ENCODE peak calls at places on chromosomes 7 and 10, in ten cellular contexts. W is upper lobe of right lung, E is heart right ventricle, N is dorsolateral prefrontal cortex, Z is HCT116, D is neural crest cell, L is choroid plexus epithelial cell, I is endothelial cell, K is IMR-90, Y is fibroblast of lung. C is an unnamed sample.

GRCh38 chr7:19920705-19921104 is 147.3 kb upstream of the TMEM196 start:
- DNase-seq in W (no peak), E (no peak), N (no peak), Z (no peak), D (no peak), L (no peak), I (no peak), K (no peak), Y (no peak), C (no peak)

GRCh38 chr10:119301397-119301796 is 94.0 kb downstream of the GRK5 start:
- DNase-seq in W (no peak), E (no peak), N (no peak), Z (no peak), D (no peak), L (no peak), I (no peak), K (peak; percentile 24), Y (no peak), C (no peak)

GRCh38 chr10:79248341-79248931 is 98.8 kb upstream of the PPIF start:
- DNase-seq in W (peak; percentile 82), E (peak; percentile 45), N (no peak), Z (no peak), D (no peak), L (peak; percentile 93), I (no peak), K (no peak), Y (no peak), C (no peak)

GRCh38 chr7:83105948-83106347 is 56.7 kb downstream of the PCLO start:
- DNase-seq in W (no peak), E (no peak), N (no peak), Z (no peak), D (no peak), L (no peak), I (no peak), K (no peak), Y (no peak), C (no peak)

GRCh38 chr10:79299397-79300370 is 47.6 kb upstream of the PPIF start:
- DNase-seq in W (no peak), E (no peak), N (no peak), Z (no peak), D (no peak), L (peak; percentile 93), I (no peak), K (peak; percentile 90), Y (peak; percentile 91), C (no peak)

GRCh38 chr7:112986256-112987031 is 100.2 kb downstream of the GPR85 start:
- DNase-seq in W (no peak), E (no peak), N (no peak), Z (no peak), D (no peak), L (peak; percentile 60), I (no peak), K (peak; percentile 59), Y (peak; percentile 80), C (no peak)

GRCh38 chr7:23394828-23395227 is 75.5 kb downstream of the IGF2BP3 start:
- DNase-seq in W (no peak), E (no peak), N (no peak), Z (no peak), D (no peak), L (no peak), I (no peak), K (peak; percentile 42), Y (peak; percentile 26), C (no peak)

GRCh38 chr10:68208424-68209042 is 23.4 kb downstream of the ATOH7 start:
- DNase-seq in W (no peak), E (no peak), N (peak; percentile 29), Z (peak; percentile 81), D (peak; percentile 51), L (peak; percentile 85), I (peak; percentile 77), K (peak; percentile 79), Y (peak; percentile 81), C (peak; percentile 83)

GRCh38 chr7:151226875-151227782 is at the start of gene ABCF2:
- DNase-seq in W (peak; percentile 99), E (peak; percentile 99), N (peak; percentile 100), Z (peak; percentile 98), D (peak; percentile 93), L (peak; percentile 99), I (peak; percentile 99), K (peak; percentile 99), Y (peak; percentile 99), C (peak; percentile 98)

GRCh38 chr7:151225948-151226510 is 976 bp downstream of the ABCF2 start:
- DNase-seq in W (no peak), E (no peak), N (no peak), Z (no peak), D (no peak), L (no peak), I (no peak), K (no peak), Y (peak; percentile 9), C (no peak)

GRCh38 chr7:151229249-151229648 is 2.2 kb upstream of the ABCF2 start:
- DNase-seq in W (no peak), E (no peak), N (no peak), Z (no peak), D (no peak), L (no peak), I (no peak), K (no peak), Y (no peak), C (no peak)

GRCh38 chr7:151226560-151226874 is 488 bp downstream of the ABCF2 start:
- DNase-seq in W (no peak), E (no peak), N (no peak), Z (no peak), D (no peak), L (no peak), I (no peak), K (no peak), Y (no peak), C (no peak)

DNA sequence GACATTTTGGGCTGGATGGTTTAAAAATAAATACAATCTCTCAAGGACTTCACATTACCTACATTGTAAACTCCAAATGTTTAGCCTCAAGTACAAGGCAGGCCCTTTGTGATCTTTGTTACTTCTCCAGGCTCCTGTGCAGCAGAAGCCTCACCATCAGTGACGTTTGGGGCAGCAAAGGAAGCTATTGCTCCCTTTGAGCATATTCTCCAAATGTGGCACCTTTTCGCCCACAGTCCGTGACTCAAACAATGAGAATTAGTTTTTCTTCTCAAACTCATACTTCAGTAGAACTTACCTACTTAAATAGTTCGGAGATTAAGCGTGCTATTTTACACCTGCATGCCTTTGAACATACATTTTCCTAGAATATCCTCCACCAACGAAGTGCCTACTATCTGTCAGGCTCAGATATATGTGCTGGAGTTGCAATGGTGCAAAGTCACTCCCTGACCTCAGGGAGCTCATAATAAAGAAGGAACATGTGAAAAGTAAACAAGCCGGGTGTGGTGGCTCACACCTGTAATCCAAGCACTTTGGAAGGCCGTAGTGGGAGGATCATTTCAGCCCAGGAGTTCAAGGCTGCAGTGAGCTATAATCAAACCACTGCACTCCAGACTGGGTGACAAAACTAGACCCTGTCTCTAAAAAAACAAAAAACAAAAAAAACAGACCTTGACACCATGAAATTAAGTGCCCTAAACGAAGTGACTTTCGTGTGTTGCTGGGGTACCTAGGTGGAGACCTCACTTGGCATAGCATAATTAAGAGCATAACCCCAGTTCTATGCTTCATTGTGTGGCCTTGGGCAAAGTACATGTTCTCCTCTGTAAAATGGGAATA is 1.2 kb upstream of the ABCF2 start:
- DNase-seq in W (no peak), E (no peak), N (no peak), Z (no peak), D (no peak), L (no peak), I (no peak), K (no peak), Y (no peak), C (no peak)
- TF ChIP-seq CTCF in W (no peak), E (no peak), N (no peak), Z (no peak), D (no peak), L (no peak), I (no peak), K (no peak), Y (no peak), C (no peak)

GRCh38 chr7:137488038-137488437 is 144.5 kb upstream of the PTN start:
- DNase-seq in W (no peak), E (no peak), N (no peak), Z (no peak), D (no peak), L (peak; percentile 47), I (no peak), K (peak; percentile 45), Y (peak; percentile 8), C (no peak)
- TF ChIP-seq CTCF in W (no peak), E (peak; percentile 38), N (no peak), Z (no peak), D (peak; percentile 47), L (peak; percentile 43), I (peak; percentile 38), K (peak; percentile 39), Y (peak; percentile 40), C (no peak)

GRCh38 chr10:74415440-74415839 is 264.4 kb downstream of the ADK start:
- DNase-seq in W (no peak), E (no peak), N (no peak), Z (no peak), D (no peak), L (no peak), I (no peak), K (no peak), Y (no peak), C (no peak)

GRCh38 chr10:74417397-74417796 is 266.4 kb downstream of the ADK start:
- DNase-seq in W (no peak), E (no peak), N (no peak), Z (no peak), D (no peak), L (no peak), I (no peak), K (no peak), Y (no peak), C (no peak)

GRCh38 chr10:74418285-74418872 is 267.4 kb downstream of the ADK start:
- DNase-seq in W (no peak), E (no peak), N (no peak), Z (no peak), D (peak; percentile 43), L (peak; percentile 29), I (no peak), K (no peak), Y (peak; percentile 32), C (no peak)

GRCh38 chr10:74424565-74424964 is 273.5 kb downstream of the ADK start:
- DNase-seq in W (no peak), E (no peak), N (no peak), Z (no peak), D (no peak), L (no peak), I (no peak), K (no peak), Y (no peak), C (no peak)

DNA sequence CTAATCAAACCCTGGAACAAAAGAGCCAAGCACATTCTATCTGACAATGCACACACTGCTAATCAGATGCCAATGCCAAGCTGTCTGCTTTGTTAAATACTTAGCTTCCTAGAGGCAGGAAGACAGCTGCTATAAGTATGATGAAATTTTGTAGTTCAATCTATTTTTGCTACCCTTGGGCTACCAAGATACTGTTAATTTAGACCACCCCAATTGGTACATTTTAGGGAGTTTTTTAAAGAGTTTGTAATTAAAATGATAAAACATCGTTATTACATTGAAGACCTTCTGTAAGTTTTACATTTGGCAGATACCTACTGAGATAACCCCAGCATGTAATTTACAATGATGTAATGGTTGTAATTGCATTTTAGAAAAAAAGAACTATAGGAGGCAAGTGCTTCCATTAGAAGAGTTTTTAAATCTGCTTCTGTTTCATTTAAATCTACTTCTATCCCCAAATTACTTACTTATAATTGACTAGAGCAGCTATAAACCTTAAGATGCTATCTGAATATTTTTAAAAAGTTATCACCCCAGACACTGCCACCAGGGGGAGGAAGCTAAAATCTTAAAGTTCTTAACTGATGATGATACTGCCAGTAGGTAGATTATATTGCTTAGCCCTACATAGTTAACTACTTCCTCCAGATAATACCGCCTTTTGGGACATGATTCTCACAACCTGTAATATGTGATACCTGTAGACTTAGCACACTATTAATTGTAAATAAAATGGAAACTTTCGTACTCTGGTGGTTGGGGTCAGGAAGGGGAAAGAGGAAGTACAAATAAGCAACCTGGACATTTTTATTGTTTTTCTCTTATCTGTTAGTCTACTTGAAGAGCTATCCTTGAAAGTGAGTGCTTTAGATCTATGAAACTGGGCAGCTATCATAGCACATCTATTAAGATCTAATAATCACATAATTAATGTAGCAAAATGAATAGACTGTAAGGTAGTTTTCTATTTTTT is 268.8 kb downstream of the ADK start:
- DNase-seq in W (no peak), E (no peak), N (no peak), Z (peak; percentile 10), D (no peak), L (peak; percentile 53), I (peak; percentile 18), K (peak; percentile 19), Y (peak; percentile 41), C (peak; percentile 44)
- TF ChIP-seq CTCF in W (peak; percentile 49), E (peak; percentile 44), N (peak; percentile 44), Z (peak; percentile 57), D (peak; percentile 70), L (peak; percentile 61), I (peak; percentile 79), K (peak; percentile 39), Y (peak; percentile 35), C (peak; percentile 73)

DNA sequence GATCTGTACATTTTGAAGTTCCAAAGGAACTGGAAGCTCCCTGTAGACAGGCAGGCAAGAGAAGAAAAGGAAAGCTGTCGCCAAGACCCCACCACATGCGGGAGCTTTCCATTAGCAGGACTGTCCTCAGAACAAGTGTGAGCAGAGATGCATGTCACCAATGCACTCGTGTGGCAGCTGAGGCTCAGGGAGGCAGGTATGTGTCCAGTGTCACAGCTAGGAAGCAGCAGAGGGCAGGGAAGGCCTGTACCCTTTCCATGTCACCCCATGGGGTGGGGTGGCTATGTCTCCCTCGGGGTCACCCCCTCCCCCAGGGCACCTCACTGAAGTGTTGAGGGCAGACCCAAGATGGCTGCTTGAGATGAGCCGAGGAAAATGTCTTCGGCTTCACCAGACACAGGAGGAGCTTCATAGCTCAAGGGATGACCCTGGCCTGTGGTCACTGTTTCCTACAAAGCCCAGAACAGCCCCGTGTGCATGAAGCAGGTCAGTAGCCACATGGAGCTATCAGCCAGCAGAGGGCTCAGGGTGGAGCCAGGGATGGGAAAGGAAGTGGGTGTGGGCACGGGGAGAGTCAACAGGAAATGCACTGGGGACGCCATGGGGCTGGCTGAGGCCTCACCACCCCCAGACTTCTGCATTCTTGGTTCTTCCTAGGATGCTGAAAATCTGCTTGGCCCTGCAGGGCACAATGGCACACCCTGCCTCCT is 96.6 kb downstream of the FAM53B start:
- DNase-seq in W (peak; percentile 85), E (peak; percentile 64), N (no peak), Z (peak; percentile 15), D (no peak), L (peak; percentile 58), I (peak; percentile 27), K (peak; percentile 20), Y (peak; percentile 25), C (peak; percentile 21)
- TF ChIP-seq CTCF in W (peak; percentile 34), E (peak; percentile 34), N (no peak), Z (peak; percentile 40), D (no peak), L (peak; percentile 50), I (no peak), K (no peak), Y (no peak), C (no peak)

C was measured in Calu3.